ENCODE peak calls at places on chromosome 21, in six cellular contexts. C, X, E, T, W and N are unnamed samples.

GRCh38 chr21:36783612-36784383 is 84.9 kb downstream of the SIM2 start:
- DNase-seq in C (no peak), T (no peak), W (no peak), X (no peak), E (no peak), N (no peak)

GRCh38 chr21:32335601-32336575 is 37.2 kb downstream of the MRAP start:
- DNase-seq in C (no peak), E (no peak), T (no peak), W (no peak), X (no peak), N (no peak)

GRCh38 chr21:42434884-42435283 is 31.2 kb downstream of the UBASH3A start:
- DNase-seq in X (no peak), E (no peak), C (no peak), T (no peak), W (no peak), N (no peak)

GRCh38 chr21:42161957-42162681 is 56.8 kb upstream of the ABCG1 start:
- DNase-seq in T (no peak), W (no peak), E (no peak), C (peak), X (no peak), N (no peak)

GRCh38 chr21:36479415-36480402 is at the start of gene CLDN14:
- DNase-seq in X (no peak), E (no peak), W (peak), T (no peak), C (no peak), N (no peak)

GRCh38 chr21:35664683-35665082 is 395.6 kb downstream of the SETD4 start:
- DNase-seq in E (no peak), X (no peak), T (no peak), C (peak), W (no peak), N (no peak)

GRCh38 chr21:32303385-32303784 is 4.7 kb downstream of the MRAP start:
- DNase-seq in X (no peak), W (no peak), C (no peak), E (no peak), T (no peak), N (no peak)

GRCh38 chr21:35377505-35378090 is 328.5 kb upstream of the RUNX1 start:
- DNase-seq in E (no peak), W (no peak), C (no peak), T (no peak), X (no peak), N (no peak)

GRCh38 chr21:42455196-42455595 is 40.8 kb downstream of the RSPH1 start:
- DNase-seq in C (no peak), W (peak), X (peak), E (no peak), T (no peak), N (no peak)

GRCh38 chr21:36209626-36210171 is 53.1 kb downstream of the DOP1B start:
- DNase-seq in T (no peak), E (no peak), C (peak), X (peak), W (no peak), N (no peak)

GRCh38 chr21:32336711-32337110 is 38.1 kb downstream of the MRAP start:
- DNase-seq in X (no peak), E (no peak), W (no peak), T (no peak), C (no peak), N (no peak)

GRCh38 chr21:30838536-30838935 is 9.0 kb upstream of the KRTAP7-1 start:
- DNase-seq in C (no peak), E (no peak), W (no peak), X (no peak), T (no peak), N (no peak)

GRCh38 chr21:29232601-29233541 is 65.9 kb upstream of the BACH1 start:
- DNase-seq in T (no peak), E (no peak), X (no peak), C (no peak), W (no peak), N (no peak)

GRCh38 chr21:28283652-28284490 is 708.8 kb downstream of the LTN1 start:
- DNase-seq in E (no peak), X (no peak), C (no peak), W (no peak), T (no peak), N (no peak)

GRCh38 chr21:23812485-23812884 is 1794.8 kb downstream of the MRPL39 start:
- DNase-seq in W (no peak), C (no peak), E (no peak), T (no peak), X (no peak), N (no peak)

GRCh38 chr21:31132574-31133242 is 94.4 kb upstream of the KRTAP19-8 start:
- DNase-seq in C (peak), X (peak), E (no peak), T (no peak), W (no peak), N (no peak)

GRCh38 chr21:35324372-35325220 is 275.5 kb upstream of the RUNX1 start:
- DNase-seq in C (no peak), X (peak), T (no peak), W (no peak), E (no peak), N (no peak)

GRCh38 chr21:17514124-17514481 is 1.3 kb downstream of the CXADR start:
- DNase-seq in C (no peak), W (no peak), T (no peak), E (no peak), X (no peak), N (no peak)

GRCh38 chr21:36763305-36763704 is 64.4 kb downstream of the SIM2 start:
- DNase-seq in T (no peak), W (no peak), C (no peak), E (no peak), X (no peak), N (no peak)

GRCh38 chr21:37220433-37220980 is 46.6 kb downstream of the VPS26C start:
- DNase-seq in W (no peak), E (no peak), C (peak), X (peak), T (no peak), N (no peak)

GRCh38 chr21:38086580-38086979 is 170.2 kb upstream of the KCNJ15 start:
- DNase-seq in E (no peak), C (no peak), W (no peak), X (no peak), T (no peak), N (no peak)

GRCh38 chr21:30882907-30883597 is 1.7 kb upstream of the KRTAP11-1 start:
- DNase-seq in T (no peak), X (no peak), E (no peak), C (no peak), W (no peak), N (no peak)

GRCh38 chr21:29287383-29287782 is 11.3 kb upstream of the BACH1 start:
- DNase-seq in T (no peak), W (no peak), X (no peak), C (no peak), E (no peak), N (no peak)

GRCh38 chr21:17777321-17777720 is 41.8 kb downstream of the C21orf91 start:
- DNase-seq in C (no peak), E (no peak), X (no peak), W (no peak), T (no peak), N (no peak)

GRCh38 chr21:41045534-41046268 is 122.3 kb upstream of the BACE2 start:
- DNase-seq in E (no peak), T (no peak), C (no peak), W (no peak), X (no peak), N (no peak)

GRCh38 chr21:37139902-37140301 is 66.8 kb downstream of the TTC3 start:
- DNase-seq in X (no peak), C (no peak), W (no peak), E (no peak), T (no peak), N (peak)

GRCh38 chr21:33687634-33688033 is 45.3 kb downstream of the ITSN1 start:
- DNase-seq in E (no peak), T (no peak), X (no peak), C (no peak), W (no peak), N (no peak)

GRCh38 chr21:33684068-33684467 is 41.8 kb downstream of the ITSN1 start:
- DNase-seq in W (no peak), E (no peak), X (no peak), C (no peak), T (no peak), N (no peak)

GRCh38 chr21:33684923-33685560 is 42.7 kb downstream of the ITSN1 start:
- DNase-seq in W (no peak), T (no peak), X (no peak), C (no peak), E (no peak), N (no peak)

GRCh38 chr21:33686386-33686785 is 44.1 kb downstream of the ITSN1 start:
- DNase-seq in C (no peak), W (no peak), X (no peak), E (no peak), T (no peak), N (no peak)

GRCh38 chr21:33685613-33686197 is 43.4 kb downstream of the ITSN1 start:
- DNase-seq in C (no peak), E (no peak), W (no peak), T (no peak), X (no peak), N (no peak)
- H3K4me3 ChIP-seq in C (no peak), E (no peak), W (no peak), T (no peak), X (no peak), N (no peak)

GRCh38 chr21:46021978-46022544 is 40.5 kb downstream of the COL6A1 start:
- DNase-seq in T (peak), E (no peak), W (no peak), C (no peak), X (peak), N (no peak)

GRCh38 chr21:46027855-46028493 is 46.4 kb downstream of the COL6A1 start:
- DNase-seq in W (no peak), T (peak), X (no peak), E (no peak), C (no peak), N (no peak)

GRCh38 chr21:46023126-46023985 is 41.8 kb downstream of the COL6A1 start:
- DNase-seq in E (no peak), W (peak), T (peak), X (no peak), C (no peak), N (no peak)

GRCh38 chr21:46022551-46023107 is 41.1 kb downstream of the COL6A1 start:
- DNase-seq in T (peak), E (no peak), X (no peak), C (no peak), W (peak), N (no peak)

GRCh38 chr21:46024983-46025860 is 43.7 kb downstream of the COL6A1 start:
- DNase-seq in X (no peak), T (no peak), C (no peak), W (no peak), E (no peak), N (no peak)
- H3K27ac ChIP-seq in X (peak), T (peak), C (no peak), W (no peak), E (no peak), N (no peak)

DNA sequence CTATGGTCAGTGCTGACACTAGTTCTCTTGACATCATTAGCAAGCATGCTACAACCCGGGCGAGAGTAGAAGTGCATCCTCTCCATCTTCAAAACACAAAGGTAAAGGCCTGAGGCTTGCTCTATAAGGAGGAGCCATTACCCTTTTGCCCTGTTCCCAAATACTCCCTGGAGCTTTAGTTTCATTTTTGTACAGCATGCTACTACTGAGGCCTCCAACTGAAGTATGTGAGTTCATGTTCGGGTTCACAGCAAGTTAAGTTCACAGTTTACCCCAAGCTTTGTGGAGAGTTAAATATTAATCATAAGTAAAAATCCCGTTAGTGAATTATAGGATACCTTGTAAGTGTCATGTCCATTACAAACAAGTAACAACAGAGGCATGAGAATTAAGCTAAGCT is 156.6 kb downstream of the APP start:
- DNase-seq in T (no peak), E (no peak), X (no peak), C (no peak), W (no peak), N (no peak)
- H3K4me3 ChIP-seq in T (no peak), E (no peak), X (no peak), C (no peak), W (no peak), N (no peak)

GRCh38 chr21:45126085-45126687 is 51.8 kb downstream of the ADARB1 start:
- DNase-seq in T (no peak), C (no peak), X (no peak), W (no peak), E (no peak), N (no peak)
- H3K27ac ChIP-seq in T (no peak), C (no peak), X (no peak), W (no peak), E (no peak), N (peak)

DNA sequence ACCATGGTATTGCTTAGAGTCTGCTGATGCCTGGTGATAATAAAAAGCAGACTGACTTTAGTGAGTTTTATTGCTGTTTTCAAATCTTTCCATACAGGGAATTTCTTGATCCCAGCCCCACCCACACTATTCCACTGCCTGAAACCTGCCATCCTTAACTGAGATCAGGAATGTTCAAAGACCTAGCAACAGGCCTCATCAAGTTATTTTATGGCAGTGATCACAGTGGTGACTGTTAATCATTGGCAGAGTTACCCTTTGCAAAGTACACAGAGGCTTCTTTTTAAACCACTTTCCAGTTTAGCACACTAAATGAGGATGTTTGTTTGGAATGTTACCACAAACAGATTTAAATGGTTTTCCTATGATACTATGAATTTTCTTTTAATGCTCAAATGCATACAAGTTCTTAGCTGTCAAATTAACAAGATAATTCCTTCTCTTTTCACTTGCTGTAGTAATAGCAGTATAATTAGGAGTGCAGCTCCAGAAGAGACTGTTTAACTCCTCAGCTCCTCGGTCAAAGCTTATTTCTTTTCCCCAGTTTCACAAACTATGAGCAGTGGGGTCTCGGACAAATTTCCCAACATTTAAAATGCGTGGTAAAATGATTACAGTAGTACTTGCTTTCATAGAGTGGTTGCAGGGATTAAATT is 69.9 kb upstream of the USP25 start:
- DNase-seq in T (no peak), C (no peak), W (no peak), X (peak), E (no peak), N (no peak)
- H3K4me3 ChIP-seq in T (no peak), C (no peak), W (no peak), X (peak), E (no peak), N (no peak)

GRCh38 chr21:19771881-19772280 is 1226.3 kb upstream of the NCAM2 start:
- DNase-seq in C (no peak), T (no peak), W (no peak), X (no peak), E (no peak), N (no peak)
- H3K27ac ChIP-seq in C (no peak), T (no peak), W (no peak), X (no peak), E (no peak), N (no peak)

DNA sequence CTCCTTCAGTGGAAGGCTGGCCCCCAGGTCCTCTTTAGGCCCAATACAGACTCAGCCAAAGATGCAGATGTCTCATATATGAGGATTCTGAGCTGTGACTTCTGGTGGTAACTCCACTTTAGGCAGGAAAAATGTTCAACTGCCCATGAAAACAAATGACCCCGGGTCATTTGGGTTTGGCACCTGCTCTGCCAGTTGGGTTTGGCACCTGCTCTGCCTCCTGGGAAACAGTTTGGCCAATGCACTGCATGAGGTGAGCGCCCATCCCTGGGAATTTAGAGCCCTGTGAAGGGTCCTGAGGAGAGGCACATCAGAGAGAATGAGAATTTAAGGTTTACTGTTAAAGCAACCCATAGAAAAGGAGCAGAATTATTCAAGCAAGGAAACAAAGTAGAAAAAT is 45.3 kb downstream of the B3GALT5 start:
- DNase-seq in W (no peak), E (no peak), X (no peak), T (no peak), C (no peak), N (no peak)
- H3K4me3 ChIP-seq in W (no peak), E (no peak), X (no peak), T (no peak), C (no peak), N (no peak)